ENCODE peak calls at places on chromosomes 3 and 15, in eight cellular contexts. One of them, this sample, is unnamed.

GRCh38 chr3:58250093-58250707 is 12.6 kb downstream of the ABHD6 start:
- DNase-seq in tibial nerve: no peak
- DNase-seq in left cardiac atrium: no peak
- DNase-seq in GM23248: no peak
- DNase-seq in stimulated activated CD8-positive, alpha-beta memory T cell treated with anti-CD3 and anti-CD28 coated beads, Interleukin-15, amount 100 ng/mL, for 4 hours: no peak
- DNase-seq in esophagus muscularis mucosa: no peak
- DNase-seq in cerebellar cortex: no peak
- DNase-seq in effector memory CD8-positive, alpha-beta T cell: no peak
- DNase-seq in this sample: no peak

GRCh38 chr15:49379996-49380395 is 43.0 kb upstream of the FGF7 start:
- DNase-seq in tibial nerve: no peak
- DNase-seq in left cardiac atrium: no peak
- DNase-seq in GM23248: no peak
- DNase-seq in stimulated activated CD8-positive, alpha-beta memory T cell treated with anti-CD3 and anti-CD28 coated beads, Interleukin-15, amount 100 ng/mL, for 4 hours: no peak
- DNase-seq in esophagus muscularis mucosa: no peak
- DNase-seq in cerebellar cortex: no peak
- DNase-seq in effector memory CD8-positive, alpha-beta T cell: no peak
- DNase-seq in this sample: no peak

GRCh38 chr3:157871838-157872497 is 234.3 kb downstream of the SHOX2 start:
- DNase-seq in tibial nerve: no peak
- DNase-seq in left cardiac atrium: no peak
- DNase-seq in GM23248: no peak
- DNase-seq in stimulated activated CD8-positive, alpha-beta memory T cell treated with anti-CD3 and anti-CD28 coated beads, Interleukin-15, amount 100 ng/mL, for 4 hours: no peak
- DNase-seq in esophagus muscularis mucosa: no peak
- DNase-seq in cerebellar cortex: no peak
- DNase-seq in effector memory CD8-positive, alpha-beta T cell: no peak
- DNase-seq in this sample: no peak

GRCh38 chr3:67790043-67790442 is 135.6 kb upstream of the SUCLG2 start:
- DNase-seq in tibial nerve: no peak
- DNase-seq in left cardiac atrium: peak; percentile 28
- DNase-seq in GM23248: peak; percentile 63
- DNase-seq in stimulated activated CD8-positive, alpha-beta memory T cell treated with anti-CD3 and anti-CD28 coated beads, Interleukin-15, amount 100 ng/mL, for 4 hours: peak; percentile 25
- DNase-seq in esophagus muscularis mucosa: no peak
- DNase-seq in cerebellar cortex: peak; percentile 42
- DNase-seq in effector memory CD8-positive, alpha-beta T cell: peak; percentile 54
- DNase-seq in this sample: peak; percentile 65

GRCh38 chr3:12148183-12148940 is 10.3 kb downstream of the TIMP4 start:
- DNase-seq in tibial nerve: no peak
- DNase-seq in left cardiac atrium: peak; percentile 71
- DNase-seq in GM23248: peak; percentile 3
- DNase-seq in stimulated activated CD8-positive, alpha-beta memory T cell treated with anti-CD3 and anti-CD28 coated beads, Interleukin-15, amount 100 ng/mL, for 4 hours: no peak
- DNase-seq in esophagus muscularis mucosa: peak; percentile 92
- DNase-seq in cerebellar cortex: no peak
- DNase-seq in effector memory CD8-positive, alpha-beta T cell: no peak
- DNase-seq in this sample: no peak

GRCh38 chr3:134483195-134483890 is 2.4 kb downstream of the ANAPC13 start:
- DNase-seq in tibial nerve: no peak
- DNase-seq in left cardiac atrium: no peak
- DNase-seq in GM23248: peak; percentile 94
- DNase-seq in stimulated activated CD8-positive, alpha-beta memory T cell treated with anti-CD3 and anti-CD28 coated beads, Interleukin-15, amount 100 ng/mL, for 4 hours: no peak
- DNase-seq in esophagus muscularis mucosa: no peak
- DNase-seq in cerebellar cortex: no peak
- DNase-seq in effector memory CD8-positive, alpha-beta T cell: no peak
- DNase-seq in this sample: peak; percentile 77

GRCh38 chr3:17730318-17730967 is 12.0 kb downstream of the TBC1D5 start:
- DNase-seq in tibial nerve: no peak
- DNase-seq in left cardiac atrium: peak; percentile 29
- DNase-seq in GM23248: no peak
- DNase-seq in stimulated activated CD8-positive, alpha-beta memory T cell treated with anti-CD3 and anti-CD28 coated beads, Interleukin-15, amount 100 ng/mL, for 4 hours: no peak
- DNase-seq in esophagus muscularis mucosa: no peak
- DNase-seq in cerebellar cortex: peak; percentile 10
- DNase-seq in effector memory CD8-positive, alpha-beta T cell: no peak
- DNase-seq in this sample: peak; percentile 92

GRCh38 chr3:154657265-154657664 is 227.3 kb upstream of the GPR149 start:
- DNase-seq in tibial nerve: no peak
- DNase-seq in left cardiac atrium: no peak
- DNase-seq in GM23248: no peak
- DNase-seq in stimulated activated CD8-positive, alpha-beta memory T cell treated with anti-CD3 and anti-CD28 coated beads, Interleukin-15, amount 100 ng/mL, for 4 hours: no peak
- DNase-seq in esophagus muscularis mucosa: no peak
- DNase-seq in cerebellar cortex: no peak
- DNase-seq in effector memory CD8-positive, alpha-beta T cell: no peak
- DNase-seq in this sample: no peak

GRCh38 chr3:171944109-171945016 is 95.0 kb upstream of the FNDC3B start:
- DNase-seq in tibial nerve: no peak
- DNase-seq in left cardiac atrium: no peak
- DNase-seq in GM23248: no peak
- DNase-seq in stimulated activated CD8-positive, alpha-beta memory T cell treated with anti-CD3 and anti-CD28 coated beads, Interleukin-15, amount 100 ng/mL, for 4 hours: no peak
- DNase-seq in esophagus muscularis mucosa: no peak
- DNase-seq in cerebellar cortex: no peak
- DNase-seq in effector memory CD8-positive, alpha-beta T cell: no peak
- DNase-seq in this sample: no peak

GRCh38 chr15:42104095-42104891 is 9.9 kb upstream of the PLA2G4D start:
- DNase-seq in tibial nerve: no peak
- DNase-seq in left cardiac atrium: no peak
- DNase-seq in GM23248: peak; percentile 59
- DNase-seq in stimulated activated CD8-positive, alpha-beta memory T cell treated with anti-CD3 and anti-CD28 coated beads, Interleukin-15, amount 100 ng/mL, for 4 hours: no peak
- DNase-seq in esophagus muscularis mucosa: no peak
- DNase-seq in cerebellar cortex: no peak
- DNase-seq in effector memory CD8-positive, alpha-beta T cell: no peak
- DNase-seq in this sample: no peak

GRCh38 chr15:22933641-22934061 is 46.5 kb downstream of the CYFIP1 start:
- DNase-seq in tibial nerve: no peak
- DNase-seq in left cardiac atrium: no peak
- DNase-seq in GM23248: peak; percentile 16
- DNase-seq in stimulated activated CD8-positive, alpha-beta memory T cell treated with anti-CD3 and anti-CD28 coated beads, Interleukin-15, amount 100 ng/mL, for 4 hours: no peak
- DNase-seq in esophagus muscularis mucosa: no peak
- DNase-seq in cerebellar cortex: no peak
- DNase-seq in effector memory CD8-positive, alpha-beta T cell: no peak
- DNase-seq in this sample: no peak

GRCh38 chr3:40073310-40074007 is 236.0 kb upstream of the EIF1B start:
- DNase-seq in tibial nerve: no peak
- DNase-seq in left cardiac atrium: no peak
- DNase-seq in GM23248: no peak
- DNase-seq in stimulated activated CD8-positive, alpha-beta memory T cell treated with anti-CD3 and anti-CD28 coated beads, Interleukin-15, amount 100 ng/mL, for 4 hours: no peak
- DNase-seq in esophagus muscularis mucosa: peak; percentile 72
- DNase-seq in cerebellar cortex: no peak
- DNase-seq in effector memory CD8-positive, alpha-beta T cell: no peak
- DNase-seq in this sample: no peak

GRCh38 chr3:127043731-127044510 is 61.0 kb downstream of the PLXNA1 start:
- DNase-seq in tibial nerve: no peak
- DNase-seq in left cardiac atrium: peak; percentile 13
- DNase-seq in GM23248: no peak
- DNase-seq in stimulated activated CD8-positive, alpha-beta memory T cell treated with anti-CD3 and anti-CD28 coated beads, Interleukin-15, amount 100 ng/mL, for 4 hours: no peak
- DNase-seq in esophagus muscularis mucosa: no peak
- DNase-seq in cerebellar cortex: no peak
- DNase-seq in effector memory CD8-positive, alpha-beta T cell: no peak
- DNase-seq in this sample: no peak